ENCODE peak calls at places on chromosomes 6 and 20, in four cellular contexts. One of them, this sample, is unnamed.

GRCh38 chr20:43946659-43947315 is 32.1 kb downstream of the TOX2 start:
- DNase-seq in K562: no peak
- DNase-seq in endothelial cell of umbilical vein: no peak
- DNase-seq in A549: no peak
- DNase-seq in this sample: no peak

GRCh38 chr6:49549691-49550412 is 616 bp upstream of the C6orf141 start:
- DNase-seq in K562: no peak
- DNase-seq in endothelial cell of umbilical vein: peak
- DNase-seq in A549: no peak
- DNase-seq in this sample: no peak

GRCh38 chr6:105568121-105568520 is 165.2 kb upstream of the PREP start:
- DNase-seq in K562: no peak
- DNase-seq in endothelial cell of umbilical vein: no peak
- DNase-seq in A549: no peak
- DNase-seq in this sample: no peak

GRCh38 chr6:114081730-114082129 is 110.8 kb upstream of the HDAC2 start:
- DNase-seq in K562: no peak
- DNase-seq in endothelial cell of umbilical vein: no peak
- DNase-seq in A549: no peak
- DNase-seq in this sample: no peak

GRCh38 chr6:87330961-87331360 is 1.9 kb upstream of the GJB7 start:
- DNase-seq in K562: no peak
- DNase-seq in endothelial cell of umbilical vein: no peak
- DNase-seq in A549: no peak
- DNase-seq in this sample: no peak

GRCh38 chr20:6940052-6940451 is 172.6 kb downstream of the BMP2 start:
- DNase-seq in K562: peak
- DNase-seq in endothelial cell of umbilical vein: no peak
- DNase-seq in A549: peak
- DNase-seq in this sample: peak

GRCh38 chr6:170371091-170371490 is 64.5 kb downstream of the FAM120B start:
- DNase-seq in K562: no peak
- DNase-seq in endothelial cell of umbilical vein: no peak
- DNase-seq in A549: no peak
- DNase-seq in this sample: no peak

GRCh38 chr6:36624461-36625160 is 30.4 kb downstream of the SRSF3 start:
- DNase-seq in K562: no peak
- DNase-seq in endothelial cell of umbilical vein: no peak
- DNase-seq in A549: no peak
- DNase-seq in this sample: no peak

GRCh38 chr6:149915970-149916865 is 6.7 kb downstream of the RAET1G start:
- DNase-seq in K562: no peak
- DNase-seq in endothelial cell of umbilical vein: no peak
- DNase-seq in A549: no peak
- DNase-seq in this sample: no peak

DNA sequence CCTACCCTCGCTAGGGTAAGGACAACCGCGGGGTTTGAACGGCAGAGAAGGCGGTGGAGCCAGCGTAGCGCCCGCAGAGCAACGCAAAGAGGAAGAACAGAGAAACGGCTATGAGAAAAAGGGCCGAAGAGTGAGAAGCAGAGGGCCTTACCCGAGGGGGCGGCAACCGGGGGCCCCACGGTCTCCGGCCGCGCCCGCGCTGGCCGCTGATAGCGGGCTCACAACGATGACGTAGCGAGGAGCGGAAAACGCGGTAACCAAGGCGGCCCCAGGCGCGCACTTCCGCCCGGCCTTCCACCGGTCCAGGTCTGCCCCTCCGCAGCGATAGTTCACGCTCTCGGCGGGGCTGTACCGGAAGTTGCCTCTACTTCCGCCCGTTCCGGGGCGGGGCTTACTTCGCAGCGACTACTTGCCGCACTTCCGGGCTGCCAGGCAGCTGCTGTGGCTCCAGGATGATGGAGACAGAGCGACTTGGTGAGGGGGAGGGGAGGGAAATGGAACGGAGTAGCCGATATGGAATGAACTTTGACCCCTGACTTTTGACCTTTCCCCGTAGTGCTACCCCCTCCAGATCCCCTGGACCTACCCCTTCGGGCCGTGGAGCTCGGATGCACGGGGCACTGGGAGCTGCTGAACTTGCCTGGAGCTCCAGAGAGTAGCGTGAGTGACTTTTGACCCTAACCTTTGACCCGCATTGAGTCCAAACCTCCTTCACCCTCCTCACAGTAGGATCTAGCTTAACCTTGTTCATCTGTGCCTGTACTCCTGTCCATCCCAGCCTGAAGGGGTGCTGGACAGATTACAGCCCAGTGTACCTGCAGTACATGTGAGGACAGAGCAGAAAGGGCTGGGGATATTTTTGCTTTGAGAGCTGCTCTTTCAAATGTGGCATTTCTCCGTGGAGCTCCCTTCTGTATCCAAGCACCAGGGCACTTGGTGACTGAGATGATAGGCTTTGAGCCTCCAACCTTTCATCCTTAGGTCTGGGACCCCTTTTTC is at the start of the genes NELFE and SKIC2:
- DNase-seq in K562: peak
- DNase-seq in endothelial cell of umbilical vein: peak
- DNase-seq in A549: peak
- DNase-seq in this sample: peak
- TF ChIP-seq POLR2A in K562: peak
- TF ChIP-seq POLR2A in endothelial cell of umbilical vein: peak
- TF ChIP-seq POLR2A in A549: peak
- TF ChIP-seq POLR2A in this sample: peak

DNA sequence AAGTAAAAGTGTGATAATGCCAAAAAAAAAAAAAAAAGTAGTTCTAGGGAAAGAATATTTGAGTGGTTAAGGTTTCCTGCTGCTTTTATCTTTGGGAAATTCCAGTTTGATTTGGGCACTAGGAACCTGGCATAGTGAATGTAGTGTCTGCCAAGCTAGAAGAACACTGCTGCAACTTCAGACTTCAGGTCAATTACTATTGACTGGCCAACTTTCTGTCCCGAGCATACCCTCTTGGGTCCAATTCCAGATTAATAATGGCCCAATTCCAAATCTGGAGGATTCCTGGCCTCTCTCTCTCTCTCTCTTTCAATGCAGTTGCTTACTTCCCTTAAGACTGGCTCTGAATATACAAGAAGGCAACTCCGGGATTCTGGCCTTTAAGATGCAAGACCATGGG is 74.8 kb downstream of the ANKEF1 start:
- DNase-seq in K562: no peak
- DNase-seq in endothelial cell of umbilical vein: no peak
- DNase-seq in A549: no peak
- DNase-seq in this sample: no peak
- TF ChIP-seq MYC in K562: no peak
- TF ChIP-seq MYC in endothelial cell of umbilical vein: no peak
- TF ChIP-seq MYC in A549: no peak
- TF ChIP-seq MYC in this sample: no peak

GRCh38 chr6:155418017-155418749 is 37.5 kb downstream of the NOX3 start:
- DNase-seq in K562: no peak
- DNase-seq in endothelial cell of umbilical vein: peak
- DNase-seq in A549: no peak
- DNase-seq in this sample: peak
- H3K4me3 ChIP-seq in K562: no peak
- H3K4me3 ChIP-seq in endothelial cell of umbilical vein: no peak
- H3K4me3 ChIP-seq in A549: no peak
- H3K4me3 ChIP-seq in this sample: peak

DNA sequence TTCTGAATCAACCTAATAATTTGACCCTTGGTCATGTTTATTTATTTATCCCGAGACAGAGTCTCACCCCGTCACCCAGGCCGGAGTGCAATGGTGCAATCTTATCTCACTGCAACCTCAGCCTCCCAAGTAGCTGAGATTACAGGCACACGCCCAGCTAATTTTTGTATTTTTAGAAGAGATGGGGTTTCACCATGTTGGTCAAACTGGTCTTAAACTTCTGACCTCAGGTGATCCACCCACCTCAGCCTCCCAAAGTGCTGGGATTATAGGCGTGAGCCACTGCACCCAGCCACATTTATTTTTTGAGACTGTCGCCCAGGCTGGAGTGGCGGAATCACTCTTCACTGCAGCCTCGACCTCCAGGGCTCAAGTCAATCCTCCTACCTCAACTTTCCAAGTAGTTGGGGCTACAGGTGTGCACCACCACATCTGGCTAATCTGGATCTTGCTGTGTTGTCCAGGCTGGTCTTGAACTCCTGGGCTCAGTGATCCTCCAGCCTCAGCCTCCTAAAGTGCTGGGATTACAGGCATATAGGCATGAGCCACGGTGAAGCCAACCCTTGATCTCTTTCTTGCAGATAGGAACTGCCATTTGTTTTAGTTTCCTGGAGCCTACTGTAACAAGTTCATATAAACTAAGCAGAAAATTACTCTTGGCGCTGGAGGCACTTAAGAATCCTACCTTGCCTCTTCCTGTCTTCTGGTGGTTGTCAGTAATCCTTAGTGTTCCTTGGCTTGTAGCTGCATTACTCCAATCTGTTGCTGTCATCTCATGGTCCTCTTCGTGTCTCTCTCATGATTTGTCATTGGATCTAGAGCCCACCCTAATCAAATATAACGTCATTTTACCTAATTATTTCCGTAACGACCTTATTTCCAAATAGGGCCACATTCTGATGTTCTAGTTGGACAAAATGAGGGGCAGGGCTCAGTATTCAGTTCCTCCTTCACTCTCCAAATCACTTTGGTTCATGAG is 2.3 kb downstream of the RPS18 start:
- DNase-seq in K562: no peak
- DNase-seq in endothelial cell of umbilical vein: no peak
- DNase-seq in A549: no peak
- DNase-seq in this sample: no peak
- TF ChIP-seq POLR2A in K562: peak
- TF ChIP-seq POLR2A in endothelial cell of umbilical vein: no peak
- TF ChIP-seq POLR2A in A549: no peak
- TF ChIP-seq POLR2A in this sample: no peak

GRCh38 chr6:15460110-15460727 is 202.6 kb downstream of the DTNBP1 start:
- DNase-seq in K562: no peak
- DNase-seq in endothelial cell of umbilical vein: no peak
- DNase-seq in A549: no peak
- DNase-seq in this sample: no peak

GRCh38 chr6:15461127-15461944 is 201.5 kb downstream of the DTNBP1 start:
- DNase-seq in K562: no peak
- DNase-seq in endothelial cell of umbilical vein: no peak
- DNase-seq in A549: no peak
- DNase-seq in this sample: peak

GRCh38 chr6:15465212-15465611 is 197.6 kb downstream of the DTNBP1 start:
- DNase-seq in K562: no peak
- DNase-seq in endothelial cell of umbilical vein: no peak
- DNase-seq in A549: no peak
- DNase-seq in this sample: no peak

GRCh38 chr6:15464211-15464725 is 198.6 kb downstream of the DTNBP1 start:
- DNase-seq in K562: peak
- DNase-seq in endothelial cell of umbilical vein: peak
- DNase-seq in A549: peak
- DNase-seq in this sample: peak

DNA sequence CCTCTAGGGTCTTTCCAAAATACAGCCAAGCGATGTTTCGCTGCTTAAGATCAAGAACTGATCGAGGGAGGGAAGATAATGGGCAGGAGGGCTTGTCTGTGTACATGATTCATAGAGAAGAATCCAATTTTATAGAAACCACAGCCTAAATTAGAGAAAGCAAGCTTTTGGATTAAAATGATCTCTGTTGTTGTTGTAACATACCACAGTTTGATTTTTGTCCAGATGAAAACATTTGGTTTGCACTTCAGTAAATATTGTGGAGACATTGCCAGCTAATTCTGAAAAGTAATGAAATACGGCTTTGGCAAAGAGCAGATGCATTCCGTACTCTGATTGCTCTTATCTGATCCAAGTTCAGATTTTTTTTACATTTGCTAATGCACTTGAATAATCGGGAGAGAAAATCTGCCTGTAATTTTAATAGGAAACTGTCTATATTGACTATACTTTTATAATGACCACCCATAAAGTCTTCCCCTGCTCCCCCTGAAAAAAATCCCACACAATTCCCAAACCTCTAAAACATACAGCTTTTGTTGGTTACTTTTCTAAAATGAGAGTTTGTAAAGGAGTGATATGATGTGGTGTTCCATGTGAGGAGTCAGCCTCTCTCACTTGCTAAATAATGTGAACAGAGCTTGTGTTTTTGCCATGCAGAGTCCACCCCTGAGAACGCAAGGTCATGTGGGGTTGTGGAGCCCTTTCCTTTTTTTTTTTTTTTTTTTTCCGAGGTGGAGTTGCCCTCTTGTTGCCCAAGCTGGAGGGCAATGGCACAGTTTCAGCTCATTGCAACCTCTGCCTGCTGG is 199.9 kb downstream of the DTNBP1 start:
- DNase-seq in K562: no peak
- DNase-seq in endothelial cell of umbilical vein: no peak
- DNase-seq in A549: no peak
- DNase-seq in this sample: no peak
- TF ChIP-seq MYC in K562: no peak
- TF ChIP-seq MYC in endothelial cell of umbilical vein: no peak
- TF ChIP-seq MYC in A549: no peak
- TF ChIP-seq MYC in this sample: no peak

GRCh38 chr6:144033816-144034540 is 25.9 kb upstream of the PLAGL1 start:
- DNase-seq in K562: no peak
- DNase-seq in endothelial cell of umbilical vein: no peak
- DNase-seq in A549: no peak
- DNase-seq in this sample: peak

GRCh38 chr6:144036064-144036873 is 28.2 kb upstream of the PLAGL1 start:
- DNase-seq in K562: no peak
- DNase-seq in endothelial cell of umbilical vein: peak
- DNase-seq in A549: no peak
- DNase-seq in this sample: peak
- H3K4me3 ChIP-seq in K562: no peak
- H3K4me3 ChIP-seq in endothelial cell of umbilical vein: no peak
- H3K4me3 ChIP-seq in A549: no peak
- H3K4me3 ChIP-seq in this sample: peak

GRCh38 chr20:17684077-17684888 is 2.2 kb upstream of the RRBP1 start:
- DNase-seq in K562: no peak
- DNase-seq in endothelial cell of umbilical vein: no peak
- DNase-seq in A549: no peak
- DNase-seq in this sample: no peak
- TF ChIP-seq POLR2A in K562: no peak
- TF ChIP-seq POLR2A in endothelial cell of umbilical vein: no peak
- TF ChIP-seq POLR2A in A549: no peak
- TF ChIP-seq POLR2A in this sample: no peak

GRCh38 chr6:124741341-124741740 is 220.9 kb upstream of the RNF217 start:
- DNase-seq in K562: no peak
- DNase-seq in endothelial cell of umbilical vein: no peak
- DNase-seq in A549: no peak
- DNase-seq in this sample: no peak
- TF ChIP-seq MYC in K562: no peak
- TF ChIP-seq MYC in endothelial cell of umbilical vein: no peak
- TF ChIP-seq MYC in A549: no peak
- TF ChIP-seq MYC in this sample: no peak

GRCh38 chr6:20408851-20409250 is 7.2 kb downstream of the E2F3 start:
- DNase-seq in K562: no peak
- DNase-seq in endothelial cell of umbilical vein: no peak
- DNase-seq in A549: no peak
- DNase-seq in this sample: no peak
- H3K4me3 ChIP-seq in K562: no peak
- H3K4me3 ChIP-seq in endothelial cell of umbilical vein: no peak
- H3K4me3 ChIP-seq in A549: no peak
- H3K4me3 ChIP-seq in this sample: peak

GRCh38 chr20:41038878-41039404 is 10.3 kb downstream of the TOP1 start:
- DNase-seq in K562: no peak
- DNase-seq in endothelial cell of umbilical vein: no peak
- DNase-seq in A549: peak
- DNase-seq in this sample: no peak
- TF ChIP-seq POLR2A in K562: no peak
- TF ChIP-seq POLR2A in endothelial cell of umbilical vein: no peak
- TF ChIP-seq POLR2A in A549: no peak
- TF ChIP-seq POLR2A in this sample: no peak

This sample was measured in NB4.